ENCODE peak calls at places on chromosomes 13 and 19, in five cellular contexts. J is T-cell, L is AG04449, B is HFFc6, P is GM23248. W is an unnamed sample.

GRCh38 chr19:3151563-3152430 is 16.0 kb downstream of the GNA15 start:
- DNase-seq in J (no peak), L (no peak), B (peak), P (peak), W (no peak)

GRCh38 chr19:46350758-46351159 is 3.9 kb downstream of the PPP5C start:
- DNase-seq in J (no peak), L (no peak), B (no peak), P (no peak), W (no peak)

GRCh38 chr19:51660975-51661600 is 14.5 kb upstream of the SIGLEC14 start:
- DNase-seq in J (peak), L (peak), B (peak), P (peak), W (peak)

GRCh38 chr19:39133431-39134270 is 8.1 kb downstream of the PAK4 start:
- DNase-seq in J (no peak), L (no peak), B (no peak), P (no peak), W (no peak)

GRCh38 chr19:3687774-3688706 is 12.2 kb downstream of the PIP5K1C start:
- DNase-seq in J (peak), L (no peak), B (no peak), P (no peak), W (no peak)

GRCh38 chr19:35722461-35722860 is 4.7 kb downstream of the KMT2B start:
- DNase-seq in J (no peak), L (no peak), B (no peak), P (no peak), W (no peak)

GRCh38 chr13:59890064-59890463 is 273.7 kb downstream of the DIAPH3 start:
- DNase-seq in J (no peak), L (no peak), B (no peak), P (peak), W (no peak)

GRCh38 chr19:54473071-54473941 is at the start of gene CDC42EP5:
- DNase-seq in J (no peak), L (peak), B (peak), P (peak), W (no peak)

GRCh38 chr13:112893570-112894422 is 75.2 kb upstream of the MCF2L start:
- DNase-seq in J (no peak), L (no peak), B (no peak), P (peak), W (no peak)

GRCh38 chr13:111213964-111214726 is 99.0 kb downstream of the ARHGEF7 start:
- DNase-seq in J (no peak), L (no peak), B (no peak), P (no peak), W (no peak)

GRCh38 chr13:74372511-74372910 is 238.3 kb upstream of the KLF12 start:
- DNase-seq in J (no peak), L (no peak), B (no peak), P (no peak), W (no peak)

GRCh38 chr13:112740502-112741131 is 50.8 kb downstream of the ATP11A start:
- DNase-seq in J (no peak), L (no peak), B (peak), P (peak), W (peak)

GRCh38 chr13:30341815-30342570 is 34.6 kb upstream of the KATNAL1 start:
- DNase-seq in J (no peak), L (peak), B (peak), P (peak), W (peak)

GRCh38 chr13:44011036-44011435 is 131.3 kb downstream of the LACC1 start:
- DNase-seq in J (no peak), L (no peak), B (no peak), P (no peak), W (no peak)

GRCh38 chr13:42549555-42549941 is 24.4 kb upstream of the TNFSF11 start:
- DNase-seq in J (no peak), L (no peak), B (no peak), P (no peak), W (no peak)

GRCh38 chr13:62293081-62293480 is 877.4 kb upstream of the PCDH20 start:
- DNase-seq in J (no peak), L (no peak), B (no peak), P (no peak), W (no peak)

GRCh38 chr19:20078696-20079095 is 896 bp downstream of the ZNF90 start:
- DNase-seq in J (no peak), L (no peak), B (peak), P (peak), W (no peak)

GRCh38 chr13:23610966-23611486 is 40.8 kb downstream of the TNFRSF19 start:
- DNase-seq in J (no peak), L (no peak), B (no peak), P (peak), W (no peak)

GRCh38 chr19:3119782-3120380 is 16.0 kb upstream of the GNA15 start:
- DNase-seq in J (no peak), L (no peak), B (no peak), P (no peak), W (no peak)

GRCh38 chr19:17246681-17247425 is 1.1 kb upstream of the NR2F6 start:
- DNase-seq in J (no peak), L (no peak), B (no peak), P (peak), W (no peak)

GRCh38 chr19:19154768-19155494 is 15.1 kb downstream of the MEF2B start:
- DNase-seq in J (no peak), L (no peak), B (no peak), P (no peak), W (no peak)

GRCh38 chr19:47094557-47095517 is 18.7 kb downstream of the ZC3H4 start:
- DNase-seq in J (no peak), L (no peak), B (no peak), P (peak), W (no peak)

GRCh38 chr19:5078666-5079409 is 109.9 kb downstream of the KDM4B start:
- DNase-seq in J (no peak), L (no peak), B (no peak), P (no peak), W (no peak)

GRCh38 chr13:71865858-71866172 is 1.2 kb downstream of the DACH1 start:
- DNase-seq in J (no peak), L (no peak), B (no peak), P (no peak), W (no peak)